ENCODE peak calls at places on chromosomes 4 and X, in four cellular contexts. L, Z, V and D are unnamed samples.

GRCh38 chrX:53279296-53280237 is 1.8 kb downstream of the IQSEC2 start:
- DNase-seq in V (no peak), L (no peak), Z (no peak), D (no peak)

GRCh38 chrX:94524867-94525266 is 850.9 kb downstream of the FAM133A start:
- DNase-seq in L (no peak), V (no peak), Z (no peak), D (no peak)

GRCh38 chr4:177450421-177451107 is 8.3 kb upstream of the AGA start:
- DNase-seq in L (no peak), V (no peak), Z (no peak), D (peak; percentile 92)

GRCh38 chr4:101594588-101594987 is 195.9 kb upstream of the BANK1 start:
- DNase-seq in Z (no peak), V (no peak), L (no peak), D (no peak)

GRCh38 chr4:102717448-102718092 is 43.2 kb downstream of the MANBA start:
- DNase-seq in Z (no peak), V (no peak), L (no peak), D (peak; percentile 30)

GRCh38 chr4:103498161-103499070 is 221.4 kb downstream of the TACR3 start:
- DNase-seq in Z (peak; percentile 13), L (no peak), V (peak; percentile 64), D (no peak)

GRCh38 chr4:126701756-126702155 is 931.0 kb upstream of the INTU start:
- DNase-seq in L (no peak), V (peak; percentile 70), Z (peak; percentile 67), D (peak; percentile 82)

GRCh38 chrX:105150557-105150956 is 69.9 kb downstream of the TEX13A start:
- DNase-seq in L (no peak), Z (no peak), V (no peak), D (no peak)

GRCh38 chrX:41381685-41382084 is 47.7 kb downstream of the DDX3X start:
- DNase-seq in V (peak; percentile 73), Z (peak; percentile 50), L (peak; percentile 32), D (peak; percentile 91)